ENCODE peak calls at places on chromosomes 4 and X, in five cellular contexts. V is activated effector memory CD4-positive, alpha-beta T cell treated with Interleukin-2 at 50 U/mL for 16 hours; X is iris pigment epithelial cell; Z is renal cortical epithelial cell; E is effector memory CD8-positive, alpha-beta T cell. U is an unnamed sample.

GRCh38 chr4:180798016-180798574 is 1445.1 kb upstream of the TENM3 start:
- DNase-seq in V (no peak), X (no peak), Z (no peak), E (no peak), U (no peak)

GRCh38 chrX:52811065-52811625 is at the start of gene XAGE5:
- DNase-seq in V (no peak), X (no peak), Z (no peak), E (no peak), U (no peak)

GRCh38 chrX:46016296-46016695 is 528.9 kb downstream of the ZNF674 start:
- DNase-seq in V (no peak), X (no peak), Z (no peak), E (no peak), U (no peak)

GRCh38 chr4:128358231-128358902 is 70.8 kb upstream of the PGRMC2 start:
- DNase-seq in V (no peak), X (peak; percentile 85), Z (peak; percentile 39), E (no peak), U (no peak)

GRCh38 chr4:103067841-103068547 is 8.6 kb downstream of the SLC9B2 start:
- DNase-seq in V (no peak), X (no peak), Z (peak; percentile 36), E (no peak), U (no peak)

GRCh38 chr4:138390286-138390685 is 148.1 kb upstream of the SLC7A11 start:
- DNase-seq in V (no peak), X (peak; percentile 52), Z (peak; percentile 32), E (no peak), U (no peak)

GRCh38 chr4:182448281-182449151 is 205.3 kb downstream of the TENM3 start:
- DNase-seq in V (no peak), X (peak; percentile 94), Z (peak; percentile 58), E (no peak), U (peak; percentile 16)

GRCh38 chrX:10175317-10175871 is 18.6 kb downstream of the CLCN4 start:
- DNase-seq in V (no peak), X (peak; percentile 89), Z (peak; percentile 21), E (no peak), U (no peak)

GRCh38 chr4:139738846-139739613 is 73.4 kb downstream of the MGST2 start:
- DNase-seq in V (no peak), X (no peak), Z (no peak), E (no peak), U (no peak)

GRCh38 chr4:8177544-8177943 is 18.9 kb upstream of the ABLIM2 start:
- DNase-seq in V (no peak), X (no peak), Z (no peak), E (no peak), U (no peak)

GRCh38 chrX:71177327-71177726 is 32.7 kb downstream of the NLGN3 start:
- DNase-seq in V (no peak), X (no peak), Z (no peak), E (no peak), U (no peak)

GRCh38 chrX:24928114-24928513 is 87.7 kb downstream of the ARX start:
- DNase-seq in V (no peak), X (no peak), Z (no peak), E (no peak), U (no peak)

GRCh38 chrX:63585936-63586335 is 199.1 kb downstream of the ARHGEF9 start:
- DNase-seq in V (no peak), X (no peak), Z (no peak), E (no peak), U (no peak)

GRCh38 chrX:84907324-84907946 is 96.2 kb upstream of the APOOL start:
- DNase-seq in V (no peak), X (peak; percentile 25), Z (peak; percentile 3), E (no peak), U (no peak)

GRCh38 chr4:163810757-163811156 is 316.3 kb downstream of the TMA16 start:
- DNase-seq in V (no peak), X (no peak), Z (peak; percentile 46), E (no peak), U (no peak)

GRCh38 chrX:97563531-97564133 is 679.9 kb downstream of the RPA4 start:
- DNase-seq in V (peak; percentile 20), X (peak; percentile 80), Z (peak; percentile 73), E (peak; percentile 9), U (peak; percentile 67)

GRCh38 chrX:22526339-22526738 is 253.6 kb downstream of the CBLL2 start:
- DNase-seq in V (no peak), X (peak; percentile 75), Z (peak; percentile 59), E (no peak), U (no peak)

GRCh38 chrX:119237526-119238035 is 1.5 kb downstream of the PGRMC1 start:
- DNase-seq in V (no peak), X (no peak), Z (no peak), E (no peak), U (no peak)

GRCh38 chrX:108070891-108071290 is 20.5 kb downstream of the PSMD10 start:
- DNase-seq in V (no peak), X (peak; percentile 71), Z (peak; percentile 20), E (no peak), U (no peak)

GRCh38 chr4:71257761-71258160 is 81.1 kb upstream of the SLC4A4 start:
- DNase-seq in V (no peak), X (no peak), Z (no peak), E (no peak), U (no peak)

GRCh38 chrX:40170830-40171512 is 73.2 kb upstream of the BCOR start:
- DNase-seq in V (no peak), X (no peak), Z (no peak), E (no peak), U (no peak)